ENCODE peak calls at places on chromosome 22, in six cellular contexts. A is heart right ventricle, T is fibroblast of lung, N is left ventricle myocardium inferior, Q is A549, J is upper lobe of right lung. H is an unnamed sample. For H3K9me3, the result is how much of the 10 kb centered on the place peaks cover.

GRCh38 chr22:19419464-19420178 is 11.9 kb downstream of the HIRA start:
- DNase-seq in A (no peak), T (no peak), N (no peak), Q (no peak), J (no peak), H (no peak)

GRCh38 chr22:20418211-20418788 is 19.3 kb downstream of the SCARF2 start:
- DNase-seq in A (peak), T (peak), N (peak), Q (peak), J (peak), H (peak)

GRCh38 chr22:25202290-25202921 is 2.7 kb downstream of the CRYBB3 start:
- DNase-seq in A (peak), T (peak), N (peak), Q (peak), J (peak), H (peak)

GRCh38 chr22:22848364-22848866 is 39.2 kb upstream of the IGLL5 start:
- DNase-seq in A (peak), T (peak), N (peak), Q (peak), J (peak), H (peak)

GRCh38 chr22:42365942-42366660 is 66.1 kb downstream of the NFAM1 start:
- DNase-seq in A (no peak), T (no peak), N (no peak), Q (no peak), J (no peak), H (no peak)

GRCh38 chr22:45928726-45929359 is 48.1 kb downstream of the WNT7B start:
- DNase-seq in A (no peak), T (no peak), N (no peak), Q (no peak), J (no peak), H (no peak)

GRCh38 chr22:22507743-22508273 is 734 bp downstream of the ZNF280B start:
- DNase-seq in A (no peak), T (no peak), N (no peak), Q (no peak), J (no peak), H (no peak)

GRCh38 chr22:23939017-23939357 is 22.0 kb downstream of the GSTT2B start:
- DNase-seq in A (no peak), T (no peak), N (no peak), Q (no peak), J (no peak), H (no peak)

GRCh38 chr22:21943571-21944448 is 8.8 kb downstream of the PPM1F start:
- DNase-seq in A (no peak), T (no peak), N (no peak), Q (no peak), J (no peak), H (no peak)

GRCh38 chr22:34045311-34045710 is 125.0 kb upstream of the LARGE1 start:
- DNase-seq in A (no peak), T (no peak), N (no peak), Q (no peak), J (no peak), H (no peak)

GRCh38 chr22:22099833-22100812 is 117.5 kb upstream of the TOP3B start:
- DNase-seq in A (no peak), T (no peak), N (no peak), Q (no peak), J (no peak), H (peak)

GRCh38 chr22:20178075-20178921 is 27.4 kb upstream of the CCDC188 start:
- DNase-seq in A (no peak), T (no peak), N (no peak), Q (no peak), J (no peak), H (no peak)

GRCh38 chr22:24282401-24282800 is 11.8 kb downstream of the SPECC1L start:
- DNase-seq in A (no peak), T (no peak), N (no peak), Q (no peak), J (no peak), H (no peak)

GRCh38 chr22:27662359-27663030 is 139.1 kb downstream of the MN1 start:
- DNase-seq in A (peak), T (peak), N (peak), Q (no peak), J (no peak), H (no peak)

GRCh38 chr22:45090364-45090960 is 73.3 kb upstream of the NUP50 start:
- DNase-seq in A (no peak), T (peak), N (no peak), Q (no peak), J (no peak), H (no peak)

GRCh38 chr22:30649430-30650007 is 13.9 kb downstream of the SLC35E4 start:
- DNase-seq in A (no peak), T (peak), N (peak), Q (no peak), J (no peak), H (peak)

GRCh38 chr22:28435960-28436359 is 243.7 kb downstream of the TTC28 start:
- DNase-seq in A (no peak), T (no peak), N (no peak), Q (no peak), J (no peak), H (peak)

GRCh38 chr22:38097557-38098409 is 12.7 kb downstream of the BAIAP2L2 start:
- DNase-seq in A (no peak), T (peak), N (no peak), Q (no peak), J (no peak), H (peak)

GRCh38 chr22:17266261-17266971 is 47.2 kb upstream of the ADA2 start:
- DNase-seq in A (no peak), T (no peak), N (peak), Q (no peak), J (no peak), H (no peak)

GRCh38 chr22:42716649-42717127 is 4.0 kb downstream of the A4GALT start:
- DNase-seq in A (no peak), T (no peak), N (no peak), Q (no peak), J (no peak), H (no peak)

GRCh38 chr22:21726650-21727049 is 8.9 kb downstream of the YPEL1 start:
- DNase-seq in A (no peak), T (no peak), N (no peak), Q (peak), J (no peak), H (no peak)

GRCh38 chr22:44068422-44069191 is 44.5 kb downstream of the PARVB start:
- DNase-seq in A (peak), T (no peak), N (peak), Q (no peak), J (peak), H (no peak)

GRCh38 chr22:17648564-17648963 is 10.0 kb downstream of the BCL2L13 start:
- DNase-seq in A (no peak), T (no peak), N (no peak), Q (no peak), J (no peak), H (no peak)

GRCh38 chr22:19819911-19820879 is 34.5 kb downstream of the GNB1L start:
- DNase-seq in A (no peak), T (no peak), N (no peak), Q (no peak), J (no peak), H (no peak)

GRCh38 chr22:44671742-44672141 is 30.3 kb upstream of the PRR5 start:
- DNase-seq in A (no peak), T (peak), N (no peak), Q (no peak), J (no peak), H (peak)

GRCh38 chr22:19962246-19962908 is 20.8 kb upstream of the TXNRD2 start:
- DNase-seq in A (peak), T (peak), N (peak), Q (peak), J (peak), H (peak)

GRCh38 chr22:19386248-19386647 is 45.3 kb downstream of the HIRA start:
- DNase-seq in A (no peak), T (no peak), N (no peak), Q (no peak), J (no peak), H (no peak)

GRCh38 chr22:44545773-44546172 is 47.7 kb upstream of the RTL6 start:
- DNase-seq in A (no peak), T (no peak), N (no peak), Q (no peak), J (peak), H (no peak)

GRCh38 chr22:37794376-37794775 is 13.4 kb upstream of the GCAT start:
- DNase-seq in A (no peak), T (no peak), N (no peak), Q (no peak), J (no peak), H (no peak)

GRCh38 chr22:42365337-42365865 is 66.8 kb downstream of the NFAM1 start:
- DNase-seq in A (no peak), T (no peak), N (no peak), Q (no peak), J (no peak), H (no peak)

GRCh38 chr22:36663581-36663980 is 40.0 kb downstream of the CACNG2 start:
- DNase-seq in A (no peak), T (no peak), N (no peak), Q (no peak), J (no peak), H (no peak)

GRCh38 chr22:42322562-42322926 is 52.1 kb upstream of the TCF20 start:
- DNase-seq in A (no peak), T (no peak), N (no peak), Q (no peak), J (no peak), H (no peak)

GRCh38 chr22:20217563-20217962 is 50.6 kb downstream of the RTN4R start:
- DNase-seq in A (no peak), T (no peak), N (no peak), Q (no peak), J (no peak), H (no peak)

GRCh38 chr22:29879738-29880137 is 3.2 kb upstream of the MTMR3 start:
- DNase-seq in A (no peak), T (no peak), N (no peak), Q (peak), J (no peak), H (peak)

GRCh38 chr22:24685804-24686203 is 82.8 kb downstream of the GGT1 start:
- DNase-seq in A (peak), T (peak), N (peak), Q (no peak), J (no peak), H (peak)

GRCh38 chr22:32271389-32271788 is 16.2 kb upstream of the SLC5A4 start:
- DNase-seq in A (no peak), T (no peak), N (no peak), Q (no peak), J (no peak), H (no peak)
- H3K9me3 ChIP-seq in A (under half), T (under half), N (under half), Q (under half), J (under half), H (under half)

DNA sequence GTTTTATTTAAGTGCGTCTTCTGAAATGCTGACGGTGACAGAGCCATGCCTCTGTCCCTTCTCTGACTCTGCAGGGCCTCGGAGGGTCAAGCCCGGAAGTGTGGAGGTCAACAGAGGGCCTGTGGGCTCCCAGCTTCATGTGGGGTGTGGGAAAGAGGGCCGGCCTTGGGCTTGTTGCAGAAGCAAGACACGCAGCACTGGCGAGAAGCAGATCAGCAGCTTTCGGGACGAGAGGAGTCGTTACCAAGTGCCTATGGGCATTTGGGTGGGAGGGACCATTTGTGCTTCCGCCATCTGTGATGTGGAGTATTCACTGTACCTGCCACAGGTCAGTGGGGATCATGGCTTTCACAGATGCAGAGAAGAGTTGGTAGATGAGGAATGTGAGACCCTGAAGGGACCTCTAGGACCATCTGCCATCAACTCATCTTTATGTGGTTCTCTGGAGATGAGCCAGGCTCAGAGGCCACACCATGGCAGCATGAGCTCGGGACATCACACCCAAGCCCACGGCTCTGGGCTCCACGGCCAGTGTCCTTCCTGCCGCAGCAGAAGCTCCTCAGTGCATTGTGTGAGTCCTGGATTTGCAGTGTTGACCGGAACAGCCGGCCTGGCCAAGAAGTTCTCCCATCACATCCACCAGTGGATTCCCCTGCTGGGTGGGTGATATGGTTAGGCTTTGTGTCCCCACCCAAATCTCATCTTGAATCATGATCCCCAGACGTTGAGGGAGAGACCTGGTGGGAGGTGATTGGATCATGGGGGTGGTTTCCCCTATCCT is 590.7 kb downstream of the TBC1D22A start:
- DNase-seq in A (no peak), T (no peak), N (no peak), Q (no peak), J (no peak), H (no peak)
- H3K9me3 ChIP-seq in A (under half), T (under half), N (under half), Q (under half), J (under half), H (under half)

DNA sequence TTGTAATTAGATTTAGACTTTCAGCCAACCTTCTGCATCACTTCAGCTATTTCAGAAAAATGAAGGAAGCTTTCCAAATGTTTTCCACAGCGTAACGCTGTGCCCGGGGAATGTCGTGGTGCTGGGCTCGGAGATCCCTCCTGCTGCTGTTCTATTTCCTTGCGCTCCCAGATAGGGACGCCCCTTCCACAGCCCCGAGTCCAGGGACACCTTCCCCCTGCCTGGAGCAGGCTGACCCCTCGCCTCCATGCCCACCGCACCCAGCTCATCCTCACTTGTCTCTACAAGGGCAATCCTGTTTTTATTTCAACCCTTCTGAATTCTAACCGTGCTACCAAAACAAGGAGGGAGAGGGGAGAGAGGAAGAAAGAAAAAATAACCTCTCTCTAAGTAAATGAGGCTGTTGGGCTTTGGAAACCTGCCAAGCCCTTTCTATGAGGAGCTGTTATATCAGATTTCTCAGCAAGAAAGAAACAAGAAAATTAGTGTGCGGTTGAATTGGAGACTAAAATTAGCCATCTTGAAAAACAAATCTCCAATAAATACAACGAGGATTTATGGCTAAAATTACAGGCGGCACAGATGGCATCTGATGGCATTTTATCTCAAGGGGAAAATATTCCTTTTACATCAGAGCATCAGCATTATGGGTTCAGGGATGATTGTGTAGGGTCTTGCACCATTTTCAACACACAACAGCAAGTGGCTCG is 366.9 kb downstream of the BRD1 start:
- DNase-seq in A (no peak), T (no peak), N (no peak), Q (no peak), J (peak), H (no peak)
- H3K9me3 ChIP-seq in A (under half), T (under half), N (under half), Q (under half), J (under half), H (under half)

GRCh38 chr22:47281126-47282106 is 519.0 kb downstream of the TBC1D22A start:
- DNase-seq in A (no peak), T (no peak), N (no peak), Q (peak), J (no peak), H (peak)

GRCh38 chr22:47284360-47284759 is 521.9 kb downstream of the TBC1D22A start:
- DNase-seq in A (no peak), T (no peak), N (no peak), Q (no peak), J (no peak), H (no peak)

GRCh38 chr22:47282366-47282765 is 519.9 kb downstream of the TBC1D22A start:
- DNase-seq in A (no peak), T (no peak), N (no peak), Q (no peak), J (peak), H (no peak)

GRCh38 chr22:47283616-47284270 is 521.3 kb downstream of the TBC1D22A start:
- DNase-seq in A (no peak), T (no peak), N (no peak), Q (no peak), J (peak), H (no peak)

DNA sequence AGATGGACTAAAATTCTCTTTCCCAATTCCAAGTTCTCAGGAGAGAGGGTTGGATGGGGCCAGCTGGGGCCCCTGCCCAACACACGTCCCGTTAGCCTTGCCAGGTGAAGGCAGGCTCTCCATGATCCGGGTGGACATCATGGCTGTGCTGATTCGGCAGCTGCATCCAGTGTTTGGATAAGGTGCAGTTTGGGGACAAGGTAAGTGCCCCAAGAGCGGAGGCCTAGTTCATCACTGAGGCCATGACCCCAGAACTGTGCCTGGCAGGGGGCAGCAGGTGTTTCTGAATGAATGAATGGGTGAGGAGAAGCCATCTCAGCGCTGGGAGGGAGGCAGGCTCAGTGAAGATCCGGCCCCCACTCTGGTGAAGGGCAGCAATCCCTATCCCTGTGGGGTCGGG is 520.4 kb downstream of the TBC1D22A start:
- DNase-seq in A (no peak), T (no peak), N (no peak), Q (no peak), J (no peak), H (no peak)
- H3K9me3 ChIP-seq in A (under half), T (under half), N (under half), Q (under half), J (under half), H (under half)

GRCh38 chr22:39153220-39153860 is 860 bp upstream of the CBX7 start:
- DNase-seq in A (no peak), T (no peak), N (no peak), Q (no peak), J (peak), H (peak)

GRCh38 chr22:39152024-39152510 is 413 bp downstream of the CBX7 start:
- DNase-seq in A (no peak), T (no peak), N (no peak), Q (no peak), J (no peak), H (no peak)

GRCh38 chr22:39150848-39151215 is 1.6 kb downstream of the CBX7 start:
- DNase-seq in A (no peak), T (no peak), N (no peak), Q (no peak), J (peak), H (peak)

GRCh38 chr22:39151329-39151975 is 1.0 kb downstream of the CBX7 start:
- DNase-seq in A (peak), T (no peak), N (no peak), Q (no peak), J (peak), H (peak)

DNA sequence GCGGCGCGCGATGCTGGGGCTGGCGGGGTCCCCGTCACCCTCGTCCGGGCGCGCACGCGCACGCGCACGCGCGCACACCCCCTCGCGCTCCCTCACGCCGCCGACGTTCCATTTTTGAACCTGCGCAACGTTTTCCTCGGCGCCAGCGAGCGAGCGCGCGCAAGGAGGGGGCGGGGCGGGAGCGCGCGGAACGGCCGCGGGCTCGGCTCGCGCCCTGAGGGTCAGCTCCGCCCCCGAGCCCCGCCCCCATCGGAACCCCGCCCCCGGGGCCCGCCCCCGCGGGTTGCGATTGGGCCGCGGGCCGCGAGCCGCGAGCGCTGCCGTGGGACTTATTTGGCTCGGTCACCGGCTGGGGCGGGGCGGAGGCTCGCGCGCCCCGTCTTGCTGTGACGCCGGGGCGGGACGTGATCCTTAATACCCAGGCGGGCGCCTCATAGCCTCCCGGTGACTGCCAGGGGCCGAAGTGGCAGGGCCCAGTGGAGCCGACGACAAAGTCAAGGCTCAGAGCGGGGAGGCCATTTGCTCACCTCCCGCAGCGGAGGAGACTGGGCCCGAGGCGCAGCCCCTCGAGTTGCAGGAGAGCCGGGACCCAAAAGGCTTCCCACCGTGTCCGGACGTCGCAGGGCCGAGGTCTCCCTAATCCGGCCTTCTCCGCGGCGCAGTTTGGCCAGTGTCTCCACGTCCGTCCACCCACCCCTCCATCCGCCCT is at the start of gene CBX7:
- DNase-seq in A (peak), T (peak), N (peak), Q (peak), J (peak), H (peak)
- H3K9me3 ChIP-seq in A (under half), T (under half), N (under half), Q (under half), J (under half), H (under half)

GRCh38 chr22:47996446-47996857 is 1234.0 kb downstream of the TBC1D22A start:
- DNase-seq in A (no peak), T (no peak), N (no peak), Q (no peak), J (no peak), H (no peak)
- H3K9me3 ChIP-seq in A (under half), T (under half), N (under half), Q (under half), J (under half), H (under half)

H was measured in GM23248.